ENCODE peak calls at places on chromosomes 2 and 18, in six cellular contexts. E, L, I, X, J and N are unnamed samples.

GRCh38 chr2:134136702-134137101 is 117.2 kb upstream of the MGAT5 start:
- DNase-seq in E (no peak), L (no peak), I (no peak), X (no peak), J (no peak), N (no peak)

GRCh38 chr2:33395660-33396249 is 80.7 kb upstream of the RASGRP3 start:
- DNase-seq in E (peak), L (no peak), I (peak), X (peak), J (peak), N (peak)

GRCh38 chr2:167944825-167945659 is 302.4 kb downstream of the STK39 start:
- DNase-seq in E (no peak), L (no peak), I (peak), X (no peak), J (no peak), N (no peak)

GRCh38 chr2:152304845-152305244 is 30.1 kb upstream of the FMNL2 start:
- DNase-seq in E (no peak), L (no peak), I (no peak), X (no peak), J (no peak), N (no peak)

GRCh38 chr2:190352668-190353536 is 9.5 kb downstream of the INPP1 start:
- DNase-seq in E (no peak), L (no peak), I (no peak), X (no peak), J (no peak), N (no peak)

GRCh38 chr2:71223767-71224333 is 3.1 kb downstream of the PAIP2B start:
- DNase-seq in E (peak), L (peak), I (peak), X (peak), J (no peak), N (peak)

GRCh38 chr18:6543330-6543908 is 128.7 kb upstream of the L3MBTL4 start:
- DNase-seq in E (peak), L (no peak), I (peak), X (no peak), J (peak), N (peak)

GRCh38 chr2:219168932-219169331 is 897 bp downstream of the SLC23A3 start:
- DNase-seq in E (no peak), L (no peak), I (no peak), X (no peak), J (no peak), N (no peak)

GRCh38 chr2:98936917-98937351 is 909 bp upstream of the CRACDL start:
- DNase-seq in E (no peak), L (no peak), I (no peak), X (peak), J (no peak), N (no peak)

GRCh38 chr2:133802366-133802765 is 234.1 kb upstream of the NCKAP5 start:
- DNase-seq in E (no peak), L (no peak), I (no peak), X (no peak), J (no peak), N (no peak)

GRCh38 chr2:19299522-19299921 is 58.9 kb downstream of the OSR1 start:
- DNase-seq in E (no peak), L (no peak), I (no peak), X (no peak), J (no peak), N (no peak)

GRCh38 chr2:201403904-201404303 is 46.8 kb upstream of the FLACC1 start:
- DNase-seq in E (no peak), L (no peak), I (no peak), X (no peak), J (no peak), N (no peak)

GRCh38 chr2:120906914-120907313 is 171.2 kb downstream of the GLI2 start:
- DNase-seq in E (no peak), L (no peak), I (no peak), X (no peak), J (no peak), N (no peak)

GRCh38 chr2:127044165-127044718 is 62.7 kb downstream of the BIN1 start:
- DNase-seq in E (no peak), L (no peak), I (no peak), X (no peak), J (no peak), N (no peak)

GRCh38 chr2:177419274-177419673 is 26.7 kb downstream of the AGPS start:
- DNase-seq in E (no peak), L (no peak), I (peak), X (no peak), J (no peak), N (no peak)

GRCh38 chr2:595141-595805 is 81.9 kb downstream of the TMEM18 start:
- DNase-seq in E (no peak), L (no peak), I (no peak), X (no peak), J (no peak), N (no peak)

DNA sequence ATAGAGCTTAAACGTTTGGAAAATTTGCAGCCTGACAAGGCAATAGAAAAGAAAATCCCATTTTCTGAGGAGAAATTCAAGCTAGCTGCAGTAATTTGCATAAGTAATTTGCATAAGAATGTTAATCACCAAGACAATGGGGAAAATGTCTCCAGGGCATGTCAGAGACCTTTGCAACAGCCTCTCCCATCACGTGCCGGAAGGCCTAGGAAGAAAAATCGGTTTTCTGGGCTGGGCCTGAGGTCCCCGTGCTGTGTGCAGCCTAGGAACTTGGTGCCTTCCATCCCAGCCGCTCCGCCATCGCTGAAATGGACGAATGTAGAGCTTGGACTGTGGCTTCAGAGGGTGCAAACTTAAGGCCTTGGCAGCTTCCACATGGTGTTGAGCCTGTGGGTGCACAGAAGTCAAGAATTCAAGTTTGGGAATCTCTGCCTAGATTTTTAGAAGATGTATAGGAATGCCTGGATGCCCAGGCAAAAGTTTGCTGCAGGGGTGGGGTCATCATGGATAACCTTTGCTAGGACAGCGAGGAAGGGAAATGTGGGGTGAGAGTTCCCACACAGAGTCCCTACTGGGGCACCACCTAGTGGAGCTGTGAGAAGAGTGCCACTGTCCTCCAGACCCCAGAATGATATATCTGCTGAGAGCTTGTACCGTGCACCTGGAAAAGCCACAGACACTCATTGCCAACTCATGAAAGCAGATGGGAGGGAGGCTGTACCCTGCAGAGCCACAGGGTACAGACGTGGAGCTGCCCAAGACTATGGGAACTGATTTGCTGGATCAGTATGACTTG is 164.6 kb downstream of the GULP1 start:
- DNase-seq in E (no peak), L (no peak), I (peak), X (no peak), J (no peak), N (no peak)
- TF ChIP-seq CTCF in E (peak), L (no peak), I (peak), X (no peak), J (no peak), N (peak)

GRCh38 chr2:165293439-165294420 is 54.5 kb downstream of the SCN2A start:
- DNase-seq in E (peak), L (no peak), I (peak), X (peak), J (peak), N (peak)
- TF ChIP-seq CTCF in E (peak), L (peak), I (peak), X (peak), J (peak), N (peak)

GRCh38 chr2:214412679-214413078 is 1.8 kb downstream of the VWC2L start:
- DNase-seq in E (no peak), L (no peak), I (no peak), X (no peak), J (no peak), N (no peak)
- TF ChIP-seq CTCF in E (no peak), L (no peak), I (no peak), X (no peak), J (no peak), N (no peak)

DNA sequence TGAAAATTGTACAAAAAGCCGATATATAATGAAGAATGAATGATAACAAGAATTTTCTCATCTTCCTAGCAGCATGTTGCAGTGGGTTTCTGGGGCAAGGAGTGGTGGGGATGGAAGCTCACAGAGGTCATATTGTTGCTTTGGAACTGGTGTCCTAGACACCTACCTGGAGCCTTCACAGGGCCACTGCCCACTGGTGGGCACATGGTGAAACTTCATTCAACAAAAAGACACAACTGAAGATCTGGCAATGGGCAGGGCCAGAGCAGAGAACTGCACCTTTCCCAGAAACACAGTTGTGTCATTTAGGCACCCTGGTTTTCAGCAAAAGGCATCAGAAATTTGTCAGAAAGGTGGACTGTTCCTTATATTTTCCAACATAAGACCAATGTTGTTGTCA is 115.3 kb downstream of the FHOD3 start:
- DNase-seq in E (peak), L (no peak), I (peak), X (no peak), J (no peak), N (peak)
- TF ChIP-seq CTCF in E (no peak), L (no peak), I (peak), X (peak), J (no peak), N (peak)

GRCh38 chr2:239268082-239268481 is 132.7 kb downstream of the HDAC4 start:
- DNase-seq in E (no peak), L (no peak), I (peak), X (no peak), J (no peak), N (no peak)

GRCh38 chr2:239268549-239268948 is 132.3 kb downstream of the HDAC4 start:
- DNase-seq in E (no peak), L (no peak), I (no peak), X (no peak), J (no peak), N (no peak)

GRCh38 chr2:239266779-239267410 is 133.9 kb downstream of the HDAC4 start:
- DNase-seq in E (no peak), L (peak), I (no peak), X (no peak), J (no peak), N (peak)

GRCh38 chr2:239266436-239266770 is 134.4 kb downstream of the HDAC4 start:
- DNase-seq in E (no peak), L (no peak), I (no peak), X (no peak), J (no peak), N (no peak)

DNA sequence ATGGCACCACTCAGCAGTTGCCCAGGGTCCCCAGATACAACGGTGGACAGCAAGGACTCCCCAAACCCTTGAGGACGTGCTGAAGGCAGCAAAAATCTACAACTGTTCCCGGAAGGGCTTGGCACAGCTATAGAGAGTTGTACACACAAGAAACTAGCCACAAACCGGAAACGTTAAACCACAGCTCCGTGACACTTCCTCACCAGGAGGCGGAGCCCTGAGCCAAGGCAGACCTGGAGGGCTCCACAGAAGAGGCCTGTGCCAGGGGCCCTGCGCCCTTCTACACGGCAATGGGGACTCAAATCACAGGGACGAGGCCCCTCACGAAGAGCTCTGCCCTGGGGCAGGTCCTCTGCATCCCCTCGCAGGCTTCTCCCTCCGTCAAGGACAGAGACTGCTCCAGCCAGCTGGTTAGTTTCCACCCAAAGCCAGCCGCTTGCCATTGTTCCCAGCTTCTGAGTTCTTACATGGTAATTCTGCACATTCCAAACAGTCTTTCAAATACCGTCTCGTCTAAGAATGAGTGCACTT is 133.3 kb downstream of the HDAC4 start:
- DNase-seq in E (peak), L (peak), I (peak), X (no peak), J (peak), N (peak)
- TF ChIP-seq CTCF in E (peak), L (no peak), I (peak), X (no peak), J (peak), N (peak)

GRCh38 chr2:132033949-132034348 is 127.8 kb downstream of the ANKRD30BL start:
- DNase-seq in E (no peak), L (no peak), I (no peak), X (no peak), J (no peak), N (no peak)

GRCh38 chr2:132034646-132035045 is 127.1 kb downstream of the ANKRD30BL start:
- DNase-seq in E (no peak), L (no peak), I (no peak), X (no peak), J (no peak), N (no peak)

GRCh38 chr2:132033365-132033764 is 128.4 kb downstream of the ANKRD30BL start:
- DNase-seq in E (no peak), L (no peak), I (no peak), X (no peak), J (no peak), N (no peak)

GRCh38 chr2:132038179-132038882 is 123.4 kb downstream of the ANKRD30BL start:
- DNase-seq in E (no peak), L (no peak), I (no peak), X (peak), J (peak), N (no peak)

GRCh38 chr2:132037527-132038178 is 124.1 kb downstream of the ANKRD30BL start:
- DNase-seq in E (peak), L (no peak), I (no peak), X (peak), J (peak), N (no peak)
- TF ChIP-seq CTCF in E (no peak), L (no peak), I (peak), X (no peak), J (no peak), N (no peak)

DNA sequence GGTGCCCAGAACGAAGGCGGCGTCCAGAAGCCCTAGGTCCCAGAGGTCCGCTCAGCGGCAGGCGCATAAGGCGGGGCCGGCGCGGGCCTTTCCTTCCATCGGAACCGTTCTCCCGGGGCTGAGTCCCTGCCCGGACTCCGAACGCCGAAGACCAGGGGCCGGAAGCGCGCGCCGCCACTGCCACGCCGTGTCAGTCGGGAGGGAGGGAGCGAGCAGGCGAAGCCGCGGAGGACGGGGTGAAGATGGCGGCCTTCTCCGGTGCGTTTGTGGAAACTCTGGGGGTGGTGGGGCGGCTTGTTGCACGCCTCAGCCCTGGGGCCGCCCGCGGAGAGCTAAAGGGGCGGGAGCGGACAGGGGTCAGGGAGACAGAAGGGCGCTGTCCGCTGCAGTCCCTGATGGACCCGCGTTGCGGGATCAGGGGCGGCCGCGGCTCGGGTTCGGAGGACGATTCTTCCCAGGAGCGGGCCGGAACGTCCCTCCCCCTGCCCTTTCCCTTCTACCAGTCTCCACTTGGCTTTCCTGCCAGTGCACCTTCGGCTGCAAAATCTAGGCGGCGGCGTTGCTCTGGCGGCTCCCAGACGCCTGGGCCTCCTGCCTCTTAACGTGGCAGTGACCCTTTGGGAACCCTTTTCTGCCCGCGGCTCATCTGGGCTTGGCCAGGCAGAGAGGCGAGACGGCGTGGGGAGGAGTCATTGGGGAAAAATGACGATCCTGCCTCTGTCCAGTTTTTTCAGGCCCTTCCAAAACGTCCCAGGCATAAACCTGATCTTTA is at the start of gene DDX1:
- DNase-seq in E (peak), L (peak), I (peak), X (peak), J (peak), N (peak)
- TF ChIP-seq CTCF in E (no peak), L (no peak), I (no peak), X (peak), J (no peak), N (no peak)

DNA sequence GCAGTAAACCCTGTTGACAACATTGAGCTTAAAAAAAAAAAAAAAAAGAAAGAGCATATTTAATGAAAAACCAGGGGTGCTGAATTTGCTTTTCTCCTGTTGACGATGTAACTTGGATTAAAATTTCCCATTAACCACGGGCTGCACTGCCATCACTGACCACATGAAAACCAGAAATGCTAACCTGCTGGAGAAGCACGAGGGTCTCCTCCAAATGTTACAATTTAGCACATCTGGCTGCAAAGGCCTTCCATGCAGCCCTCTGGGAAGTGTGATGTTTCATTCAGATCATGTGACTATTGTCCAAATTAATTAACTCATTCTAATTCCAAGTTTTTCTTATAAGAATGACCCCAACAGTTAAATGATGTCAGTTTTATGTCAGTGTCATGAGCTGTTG is 26.9 kb upstream of the SERPINB12 start:
- DNase-seq in E (no peak), L (no peak), I (no peak), X (no peak), J (no peak), N (no peak)
- TF ChIP-seq CTCF in E (no peak), L (no peak), I (peak), X (peak), J (no peak), N (peak)

GRCh38 chr2:25168256-25169072 is at the start of gene POMC:
- DNase-seq in E (peak), L (no peak), I (no peak), X (peak), J (peak), N (peak)
- TF ChIP-seq CTCF in E (no peak), L (no peak), I (no peak), X (no peak), J (no peak), N (no peak)

DNA sequence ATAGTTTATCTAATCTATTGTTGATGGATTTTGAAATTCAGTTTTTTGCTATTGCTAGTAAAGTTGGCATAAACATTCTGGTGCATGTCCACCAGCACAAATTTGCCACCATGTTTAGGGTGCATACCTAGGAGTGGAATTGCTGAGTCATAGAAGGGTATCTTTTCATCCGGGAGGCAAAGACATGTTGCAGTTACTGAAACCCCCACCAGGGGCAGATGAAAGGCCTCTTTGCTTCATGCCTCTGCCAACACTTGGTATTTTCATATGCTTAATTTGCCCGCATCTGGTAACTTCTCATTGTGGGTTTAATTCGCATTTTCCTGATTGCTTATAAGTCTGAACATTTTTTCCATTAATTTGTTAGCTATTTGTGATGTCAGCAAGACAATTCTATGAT is 8.2 kb downstream of the DCC start:
- DNase-seq in E (no peak), L (no peak), I (peak), X (no peak), J (no peak), N (peak)
- TF ChIP-seq CTCF in E (peak), L (no peak), I (peak), X (peak), J (no peak), N (peak)